ENCODE peak calls at places on chromosomes 16 and 17, in eight cellular contexts. B is fibroblast of mammary gland, V is BJ, R is cardiac fibroblast, P is heart right ventricle, O is HFFc6, M is lower leg skin, Z is endothelial cell. A is an unnamed sample.
A peak's percentile ranks its signal among the peaks of the same experiment; 100 is the strongest.

GRCh38 chr17:66464921-66465320 is 162.5 kb downstream of the PRKCA start:
- DNase-seq in B (peak; percentile 58), V (no peak), R (no peak), P (no peak), O (no peak), M (no peak), Z (no peak), A (no peak)

GRCh38 chr17:75077072-75077489 is 10.7 kb upstream of the SLC16A5 start:
- DNase-seq in B (no peak), V (no peak), R (no peak), P (no peak), O (no peak), M (no peak), Z (no peak), A (no peak)

GRCh38 chr17:81389585-81389984 is 5.7 kb upstream of the BAHCC1 start:
- DNase-seq in B (no peak), V (no peak), R (no peak), P (no peak), O (no peak), M (no peak), Z (no peak), A (no peak)

GRCh38 chr16:15830832-15831451 is 25.9 kb downstream of the MYH11 start:
- DNase-seq in B (no peak), V (no peak), R (no peak), P (no peak), O (no peak), M (no peak), Z (no peak), A (no peak)

GRCh38 chr16:11725457-11725856 is 17.2 kb downstream of the TXNDC11 start:
- DNase-seq in B (no peak), V (no peak), R (no peak), P (no peak), O (no peak), M (peak; percentile 54), Z (no peak), A (no peak)

GRCh38 chr16:84013787-84014569 is 28.6 kb downstream of the SLC38A8 start:
- DNase-seq in B (peak; percentile 58), V (no peak), R (peak; percentile 61), P (no peak), O (peak; percentile 25), M (no peak), Z (peak; percentile 24), A (peak; percentile 80)

GRCh38 chr17:7842950-7843535 is 9.0 kb downstream of the KDM6B start:
- DNase-seq in B (peak; percentile 96), V (no peak), R (peak; percentile 97), P (peak; percentile 87), O (peak; percentile 87), M (peak; percentile 96), Z (peak; percentile 58), A (peak; percentile 98)

GRCh38 chr17:17783121-17783824 is 53.5 kb downstream of the SREBF1 start:
- DNase-seq in B (peak; percentile 18), V (no peak), R (peak; percentile 27), P (peak; percentile 86), O (no peak), M (no peak), Z (peak; percentile 49), A (no peak)

GRCh38 chr16:48558269-48558915 is 51.6 kb downstream of the N4BP1 start:
- DNase-seq in B (peak; percentile 52), V (no peak), R (peak; percentile 79), P (no peak), O (peak; percentile 23), M (no peak), Z (no peak), A (no peak)

GRCh38 chr16:81319221-81319912 is 4.6 kb downstream of the GAN start:
- DNase-seq in B (peak; percentile 75), V (no peak), R (peak; percentile 74), P (no peak), O (peak; percentile 65), M (no peak), Z (no peak), A (no peak)

GRCh38 chr17:40910441-40910841 is 25.4 kb upstream of the KRT20 start:
- DNase-seq in B (peak; percentile 82), V (peak; percentile 64), R (peak; percentile 48), P (no peak), O (peak; percentile 82), M (no peak), Z (no peak), A (no peak)

GRCh38 chr17:44911133-44912001 is 3.9 kb downstream of the GFAP start:
- DNase-seq in B (peak; percentile 49), V (no peak), R (peak; percentile 53), P (peak; percentile 64), O (peak; percentile 44), M (no peak), Z (peak; percentile 61), A (peak; percentile 66)

GRCh38 chr17:77734371-77735050 is 224.0 kb upstream of the TNRC6C start:
- DNase-seq in B (peak; percentile 53), V (no peak), R (peak; percentile 34), P (peak; percentile 94), O (peak; percentile 13), M (peak; percentile 97), Z (no peak), A (no peak)

GRCh38 chr16:10465821-10466220 is 80.0 kb downstream of the ATF7IP2 start:
- DNase-seq in B (peak; percentile 15), V (no peak), R (peak; percentile 2), P (no peak), O (no peak), M (no peak), Z (no peak), A (no peak)

GRCh38 chr17:80826346-80826954 is 165.2 kb upstream of the CHMP6 start:
- DNase-seq in B (no peak), V (no peak), R (no peak), P (no peak), O (no peak), M (no peak), Z (no peak), A (no peak)

GRCh38 chr16:55058576-55058975 is 127.9 kb downstream of the IRX5 start:
- DNase-seq in B (no peak), V (no peak), R (no peak), P (no peak), O (no peak), M (peak; percentile 72), Z (no peak), A (no peak)

GRCh38 chr16:26530584-26531289 is 536.0 kb upstream of the C16orf82 start:
- DNase-seq in B (no peak), V (no peak), R (no peak), P (no peak), O (no peak), M (no peak), Z (no peak), A (no peak)

GRCh38 chr16:20928774-20929411 is 28.3 kb downstream of the LYRM1 start:
- DNase-seq in B (peak; percentile 83), V (no peak), R (no peak), P (no peak), O (no peak), M (no peak), Z (no peak), A (no peak)

GRCh38 chr16:53913082-53913870 is 209.3 kb downstream of the FTO start:
- DNase-seq in B (peak; percentile 99), V (peak; percentile 32), R (peak; percentile 97), P (peak; percentile 59), O (peak; percentile 80), M (no peak), Z (no peak), A (no peak)

DNA sequence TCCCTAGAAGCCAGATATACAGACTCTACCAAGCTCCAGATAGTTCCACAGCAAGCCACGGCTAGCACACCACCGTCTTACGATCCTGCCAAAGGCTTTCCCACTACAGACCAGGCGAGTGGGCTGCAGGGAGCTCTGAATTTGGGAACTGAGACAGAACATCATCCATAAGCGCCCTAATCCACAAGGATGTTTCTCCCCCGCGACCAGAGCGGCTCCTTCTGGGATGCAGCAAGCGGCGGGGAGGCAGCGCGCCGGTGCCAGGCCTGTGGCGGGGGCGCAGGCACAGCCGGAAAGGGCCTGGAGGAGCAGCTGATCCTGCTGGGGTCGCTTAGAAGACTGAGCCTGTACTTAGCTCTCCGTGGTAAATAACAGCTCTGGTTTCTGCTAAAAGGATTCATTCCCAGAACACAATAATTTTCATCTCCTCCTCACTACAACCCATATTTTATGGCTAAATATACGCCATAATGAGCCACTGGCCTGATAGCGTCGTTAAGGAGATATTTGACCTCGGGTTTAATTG is 16.2 kb upstream of the FOXF1 start:
- DNase-seq in B (no peak), V (no peak), R (no peak), P (no peak), O (no peak), M (no peak), Z (no peak), A (no peak)
- TF ChIP-seq CTCF in B (no peak), V (no peak), R (no peak), P (no peak), O (no peak), M (no peak), Z (no peak), A (no peak)

DNA sequence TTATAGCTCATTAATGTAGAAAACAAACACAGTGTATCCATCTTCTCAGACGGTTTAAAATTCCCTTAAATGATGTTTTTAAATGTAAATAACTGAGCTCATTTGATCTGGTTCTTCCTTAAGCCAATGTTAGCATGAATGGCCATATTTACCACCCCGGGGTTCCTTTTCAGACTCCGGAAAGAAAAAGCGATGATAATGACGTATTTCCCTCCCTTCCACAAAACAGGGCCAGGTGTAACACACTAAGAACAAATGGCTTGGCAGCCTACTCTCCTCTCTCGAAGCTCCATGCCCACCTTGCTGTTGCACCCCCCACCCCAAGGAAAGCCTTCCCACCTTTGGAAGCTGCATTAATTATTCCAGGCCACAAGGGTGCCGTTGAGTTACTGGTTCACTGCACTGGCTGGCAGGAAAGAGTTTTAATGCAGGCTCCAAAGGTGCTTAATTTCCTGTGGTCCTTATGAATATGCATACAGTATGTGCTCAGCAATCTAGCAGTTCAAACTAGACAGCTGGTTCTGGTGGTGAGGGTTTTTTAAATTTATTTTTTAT is 378.9 kb downstream of the WWOX start:
- DNase-seq in B (peak; percentile 0), V (no peak), R (no peak), P (no peak), O (no peak), M (no peak), Z (peak; percentile 4), A (no peak)
- TF ChIP-seq CTCF in B (peak; percentile 34), V (no peak), R (peak; percentile 17), P (no peak), O (peak; percentile 49), M (no peak), Z (peak; percentile 34), A (no peak)

GRCh38 chr17:48051706-48052486 is 3.7 kb downstream of the NFE2L1 start:
- DNase-seq in B (peak; percentile 90), V (peak; percentile 60), R (peak; percentile 94), P (peak; percentile 92), O (peak; percentile 72), M (no peak), Z (no peak), A (no peak)
- TF ChIP-seq CTCF in B (peak; percentile 19), V (peak; percentile 24), R (peak; percentile 18), P (no peak), O (peak; percentile 14), M (no peak), Z (no peak), A (no peak)

DNA sequence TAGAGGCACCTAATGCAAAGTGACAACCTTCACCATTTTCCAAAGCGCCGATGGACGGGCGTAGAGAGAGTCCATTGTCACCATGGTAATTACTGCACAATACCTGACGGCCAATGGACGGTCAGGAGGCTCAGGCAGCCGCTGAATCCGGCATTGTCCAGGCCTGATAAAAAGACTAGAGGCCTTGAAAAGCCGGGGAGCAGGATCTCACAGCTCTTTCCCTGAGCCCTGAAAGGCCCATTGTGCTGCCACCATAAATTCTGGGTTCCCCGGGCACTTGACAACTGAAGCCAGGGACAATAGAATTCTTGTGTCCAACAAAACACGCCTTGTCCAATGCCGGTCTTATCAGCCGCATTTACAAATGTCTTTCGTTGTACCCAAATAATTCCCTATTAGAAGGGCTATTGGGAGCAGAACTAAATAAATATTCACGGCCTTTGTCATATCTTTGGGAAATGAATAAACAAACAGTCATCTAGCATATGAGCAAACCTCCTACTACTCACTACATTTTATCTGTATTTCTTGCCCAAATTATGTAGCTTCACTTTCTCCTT is 62.4 kb downstream of the CDH11 start:
- DNase-seq in B (no peak), V (no peak), R (peak; percentile 28), P (no peak), O (no peak), M (no peak), Z (no peak), A (no peak)
- TF ChIP-seq CTCF in B (no peak), V (no peak), R (no peak), P (no peak), O (no peak), M (no peak), Z (no peak), A (no peak)

A was measured in CD14-positive monocyte.